ENCODE peak calls at places on chromosome 5, in four cellular contexts. L, Z, N and C are unnamed samples.
A peak's percentile ranks its signal among the peaks of the same experiment; 100 is the strongest.

GRCh38 chr5:64947031-64947430 is 178.3 kb downstream of the CWC27 start:
- DNase-seq in Z (no peak), N (no peak), L (peak; percentile 36), C (no peak)

GRCh38 chr5:176388003-176388340 is 426 bp downstream of the NOP16 start:
- DNase-seq in Z (no peak), L (peak; percentile 65), N (peak; percentile 31), C (no peak)

GRCh38 chr5:102666164-102666951 is 88.7 kb upstream of the PAM start:
- DNase-seq in Z (no peak), L (peak; percentile 52), N (peak; percentile 40), C (no peak)

GRCh38 chr5:7565559-7565958 is 169.6 kb downstream of the ADCY2 start:
- DNase-seq in L (no peak), Z (no peak), N (no peak), C (no peak)

GRCh38 chr5:20291766-20292165 is 303.8 kb upstream of the CDH18 start:
- DNase-seq in N (no peak), Z (no peak), L (no peak), C (no peak)

GRCh38 chr5:66877843-66878242 is 281.6 kb downstream of the MAST4 start:
- DNase-seq in Z (peak; percentile 20), L (no peak), N (no peak), C (no peak)

GRCh38 chr5:58122157-58122556 is 337.7 kb downstream of the PLK2 start:
- DNase-seq in N (no peak), Z (no peak), L (peak; percentile 24), C (no peak)

GRCh38 chr5:139745800-139746690 is 49.6 kb upstream of the PSD2 start:
- DNase-seq in Z (peak; percentile 65), L (peak; percentile 85), N (peak; percentile 94), C (peak; percentile 70)

GRCh38 chr5:141560725-141561483 is 57.9 kb downstream of the DIAPH1 start:
- DNase-seq in L (peak; percentile 68), N (peak; percentile 94), Z (peak; percentile 98), C (no peak)

DNA sequence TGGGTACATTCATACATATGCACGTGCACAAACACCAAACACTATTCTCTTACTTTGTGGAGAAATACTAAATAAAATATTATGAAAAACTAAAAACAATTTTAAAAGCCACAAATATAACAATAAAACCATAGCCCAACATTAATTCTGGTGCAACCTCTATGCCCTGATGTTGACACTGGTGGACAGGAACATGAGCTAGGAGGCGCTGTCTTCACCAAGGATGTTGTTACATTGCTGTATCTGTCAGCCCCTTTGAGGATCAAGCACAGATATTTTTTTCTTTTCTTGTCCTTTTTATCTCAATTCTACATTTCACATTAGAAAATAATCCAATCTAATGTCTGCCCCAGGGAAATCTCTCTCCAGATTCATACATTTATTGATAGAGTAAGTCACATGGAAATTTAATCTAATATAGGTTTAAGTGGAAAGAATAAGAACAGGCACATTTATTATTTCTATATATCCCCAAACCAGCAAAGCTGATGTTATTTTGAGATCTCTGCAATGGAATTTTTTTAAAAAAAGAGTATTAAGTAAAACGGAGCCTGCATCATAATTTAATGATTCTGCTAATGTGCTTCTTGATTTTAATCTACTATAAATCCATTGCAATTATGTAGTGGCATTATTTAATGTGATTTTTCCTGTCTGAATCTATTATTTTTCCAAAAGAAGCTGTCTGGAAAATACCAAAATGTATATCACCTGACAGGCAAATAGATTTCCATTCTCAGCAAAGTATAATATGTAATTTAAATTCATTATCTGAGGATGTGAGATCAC is 716.5 kb downstream of the MTRR start:
- DNase-seq in Z (no peak), N (peak; percentile 19), L (peak; percentile 36), C (no peak)
- TF ChIP-seq CTCF in Z (no peak), N (peak; percentile 38), L (peak; percentile 37), C (no peak)

GRCh38 chr5:73812962-73813588 is 187.1 kb downstream of the ARHGEF28 start:
- DNase-seq in Z (no peak), L (no peak), N (no peak), C (no peak)

GRCh38 chr5:73808916-73809315 is 182.9 kb downstream of the ARHGEF28 start:
- DNase-seq in L (no peak), N (no peak), Z (no peak), C (no peak)

GRCh38 chr5:73815631-73816030 is 189.6 kb downstream of the ARHGEF28 start:
- DNase-seq in L (no peak), N (no peak), Z (no peak), C (no peak)

GRCh38 chr5:73814234-73814846 is 188.3 kb downstream of the ARHGEF28 start:
- DNase-seq in L (no peak), Z (no peak), N (no peak), C (no peak)

GRCh38 chr5:73812457-73812856 is 186.5 kb downstream of the ARHGEF28 start:
- DNase-seq in N (no peak), L (no peak), Z (no peak), C (no peak)
- TF ChIP-seq CTCF in N (no peak), L (no peak), Z (no peak), C (no peak)

DNA sequence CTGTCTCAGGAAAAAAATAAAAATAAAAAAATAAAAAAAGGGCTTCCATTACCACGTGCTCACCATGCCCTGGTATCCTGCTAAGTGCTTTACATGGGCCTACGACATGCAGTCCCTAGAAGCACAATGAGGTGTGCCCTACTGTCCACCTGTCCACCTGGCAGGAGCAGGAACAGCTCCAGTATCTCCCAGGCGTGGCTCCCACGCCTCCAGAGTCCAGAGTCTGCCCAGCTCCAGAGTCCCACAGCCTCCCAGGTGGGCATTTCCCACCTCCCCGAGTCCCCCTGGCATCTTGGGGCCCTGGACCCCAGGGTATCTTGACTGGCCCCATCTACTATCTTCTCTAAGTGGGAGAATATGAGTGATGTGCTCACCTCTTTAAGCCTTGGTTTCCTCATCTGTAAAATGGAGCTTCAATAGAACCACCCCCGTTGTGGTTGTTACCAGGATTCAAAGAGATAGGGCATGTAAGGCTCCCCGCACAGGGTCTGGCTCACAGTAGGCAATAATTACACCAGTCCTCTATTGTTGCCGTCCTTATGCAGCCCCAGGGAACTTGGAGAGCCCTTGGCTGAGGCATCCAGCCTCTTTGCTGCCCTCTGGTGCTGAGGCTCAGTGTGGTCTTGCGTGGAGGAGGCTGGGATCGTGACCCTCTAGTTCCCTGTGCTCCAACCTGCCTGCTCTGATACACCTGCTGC is 8.9 kb downstream of the CXCL14 start:
- DNase-seq in Z (no peak), N (peak; percentile 78), L (peak; percentile 51), C (no peak)
- TF ChIP-seq CTCF in Z (peak; percentile 71), N (peak; percentile 56), L (peak; percentile 56), C (peak; percentile 55)

GRCh38 chr5:172901012-172901780 is 58.0 kb upstream of the RPL26L1 start:
- DNase-seq in N (no peak), L (no peak), Z (peak; percentile 97), C (no peak)

GRCh38 chr5:172904312-172904642 is 54.9 kb upstream of the RPL26L1 start:
- DNase-seq in L (no peak), N (no peak), Z (no peak), C (no peak)

GRCh38 chr5:172903790-172904189 is 55.4 kb upstream of the RPL26L1 start:
- DNase-seq in Z (no peak), N (no peak), L (peak; percentile 39), C (no peak)

GRCh38 chr5:172901788-172902496 is 57.3 kb upstream of the RPL26L1 start:
- DNase-seq in L (no peak), N (no peak), Z (peak; percentile 73), C (no peak)

GRCh38 chr5:172902497-172903472 is 56.4 kb upstream of the RPL26L1 start:
- DNase-seq in N (peak; percentile 61), L (peak; percentile 72), Z (peak; percentile 89), C (peak; percentile 74)
- TF ChIP-seq CTCF in N (peak; percentile 58), L (peak; percentile 50), Z (peak; percentile 65), C (peak; percentile 61)

GRCh38 chr5:2207966-2208544 is 325.3 kb upstream of the IRX4 start:
- DNase-seq in N (peak; percentile 87), Z (no peak), L (peak; percentile 44), C (no peak)
- TF ChIP-seq CTCF in N (peak; percentile 79), Z (peak; percentile 47), L (peak; percentile 40), C (no peak)

GRCh38 chr5:35598707-35599370 is 18.8 kb upstream of the SPEF2 start:
- DNase-seq in Z (no peak), N (peak; percentile 31), L (no peak), C (no peak)
- TF ChIP-seq CTCF in Z (no peak), N (peak; percentile 52), L (peak; percentile 7), C (no peak)

GRCh38 chr5:59588922-59589321 is 304.6 kb downstream of the PDE4D start:
- DNase-seq in L (no peak), Z (no peak), N (no peak), C (no peak)
- TF ChIP-seq CTCF in L (no peak), Z (no peak), N (no peak), C (no peak)